ENCODE peak calls at places on chromosomes 13 and 19, in nine cellular contexts. One of them, this sample, is unnamed.
A peak's percentile ranks its signal among the peaks of the same experiment; 100 is the strongest.

GRCh38 chr13:97878421-97879375 is 74.8 kb upstream of the IPO5 start:
- DNase-seq in GM12865: no peak
- DNase-seq in cardiac muscle cell: no peak
- DNase-seq in esophagus squamous epithelium: no peak
- DNase-seq in A549: no peak
- DNase-seq in astrocyte of the cerebellum: no peak
- DNase-seq in transverse colon: no peak
- DNase-seq in MM.1S: no peak
- DNase-seq in neural progenitor cell: no peak
- DNase-seq in this sample: no peak

GRCh38 chr13:51032831-51033230 is 78.2 kb downstream of the C13orf42 start:
- DNase-seq in GM12865: no peak
- DNase-seq in cardiac muscle cell: no peak
- DNase-seq in esophagus squamous epithelium: no peak
- DNase-seq in A549: no peak
- DNase-seq in astrocyte of the cerebellum: no peak
- DNase-seq in transverse colon: no peak
- DNase-seq in MM.1S: no peak
- DNase-seq in neural progenitor cell: no peak
- DNase-seq in this sample: no peak

GRCh38 chr13:27704681-27705080 is 83.0 kb downstream of the POLR1D start:
- DNase-seq in GM12865: peak; percentile 16
- DNase-seq in cardiac muscle cell: no peak
- DNase-seq in esophagus squamous epithelium: no peak
- DNase-seq in A549: no peak
- DNase-seq in astrocyte of the cerebellum: no peak
- DNase-seq in transverse colon: no peak
- DNase-seq in MM.1S: peak; percentile 59
- DNase-seq in neural progenitor cell: no peak
- DNase-seq in this sample: no peak

GRCh38 chr13:45941261-45941660 is 89.7 kb upstream of the SIAH3 start:
- DNase-seq in GM12865: peak; percentile 9
- DNase-seq in cardiac muscle cell: no peak
- DNase-seq in esophagus squamous epithelium: no peak
- DNase-seq in A549: no peak
- DNase-seq in astrocyte of the cerebellum: no peak
- DNase-seq in transverse colon: no peak
- DNase-seq in MM.1S: no peak
- DNase-seq in neural progenitor cell: no peak
- DNase-seq in this sample: no peak

GRCh38 chr13:93535256-93535655 is 308.6 kb downstream of the GPC6 start:
- DNase-seq in GM12865: no peak
- DNase-seq in cardiac muscle cell: no peak
- DNase-seq in esophagus squamous epithelium: no peak
- DNase-seq in A549: no peak
- DNase-seq in astrocyte of the cerebellum: no peak
- DNase-seq in transverse colon: no peak
- DNase-seq in MM.1S: no peak
- DNase-seq in neural progenitor cell: no peak
- DNase-seq in this sample: no peak

GRCh38 chr19:10871711-10872550 is 578 bp downstream of the CARM1 start:
- DNase-seq in GM12865: peak; percentile 60
- DNase-seq in cardiac muscle cell: peak; percentile 60
- DNase-seq in esophagus squamous epithelium: no peak
- DNase-seq in A549: no peak
- DNase-seq in astrocyte of the cerebellum: no peak
- DNase-seq in transverse colon: peak; percentile 44
- DNase-seq in MM.1S: peak; percentile 29
- DNase-seq in neural progenitor cell: peak; percentile 74
- DNase-seq in this sample: no peak

GRCh38 chr13:51999525-51999924 is 11.7 kb downstream of the ATP7B start:
- DNase-seq in GM12865: no peak
- DNase-seq in cardiac muscle cell: no peak
- DNase-seq in esophagus squamous epithelium: no peak
- DNase-seq in A549: no peak
- DNase-seq in astrocyte of the cerebellum: peak; percentile 4
- DNase-seq in transverse colon: no peak
- DNase-seq in MM.1S: no peak
- DNase-seq in neural progenitor cell: no peak
- DNase-seq in this sample: no peak

GRCh38 chr13:28470286-28470685 is 24.6 kb downstream of the FLT1 start:
- DNase-seq in GM12865: no peak
- DNase-seq in cardiac muscle cell: no peak
- DNase-seq in esophagus squamous epithelium: no peak
- DNase-seq in A549: no peak
- DNase-seq in astrocyte of the cerebellum: no peak
- DNase-seq in transverse colon: no peak
- DNase-seq in MM.1S: no peak
- DNase-seq in neural progenitor cell: no peak
- DNase-seq in this sample: no peak

GRCh38 chr13:102197193-102197592 is 204.7 kb downstream of the FGF14 start:
- DNase-seq in GM12865: peak; percentile 6
- DNase-seq in cardiac muscle cell: no peak
- DNase-seq in esophagus squamous epithelium: no peak
- DNase-seq in A549: no peak
- DNase-seq in astrocyte of the cerebellum: no peak
- DNase-seq in transverse colon: no peak
- DNase-seq in MM.1S: no peak
- DNase-seq in neural progenitor cell: peak; percentile 28
- DNase-seq in this sample: no peak

GRCh38 chr13:39296193-39296592 is 257.9 kb downstream of the NHLRC3 start:
- DNase-seq in GM12865: no peak
- DNase-seq in cardiac muscle cell: no peak
- DNase-seq in esophagus squamous epithelium: no peak
- DNase-seq in A549: no peak
- DNase-seq in astrocyte of the cerebellum: no peak
- DNase-seq in transverse colon: no peak
- DNase-seq in MM.1S: no peak
- DNase-seq in neural progenitor cell: no peak
- DNase-seq in this sample: no peak

GRCh38 chr13:37263881-37264280 is 158.4 kb upstream of the CSNK1A1L start:
- DNase-seq in GM12865: no peak
- DNase-seq in cardiac muscle cell: no peak
- DNase-seq in esophagus squamous epithelium: no peak
- DNase-seq in A549: no peak
- DNase-seq in astrocyte of the cerebellum: no peak
- DNase-seq in transverse colon: no peak
- DNase-seq in MM.1S: no peak
- DNase-seq in neural progenitor cell: peak; percentile 50
- DNase-seq in this sample: no peak

GRCh38 chr19:19451429-19452240 is 46.2 kb downstream of the GATAD2A start:
- DNase-seq in GM12865: peak; percentile 85
- DNase-seq in cardiac muscle cell: no peak
- DNase-seq in esophagus squamous epithelium: no peak
- DNase-seq in A549: no peak
- DNase-seq in astrocyte of the cerebellum: no peak
- DNase-seq in transverse colon: no peak
- DNase-seq in MM.1S: no peak
- DNase-seq in neural progenitor cell: no peak
- DNase-seq in this sample: no peak

GRCh38 chr19:35363711-35364425 is 5.6 kb downstream of the FFAR3 start:
- DNase-seq in GM12865: no peak
- DNase-seq in cardiac muscle cell: no peak
- DNase-seq in esophagus squamous epithelium: no peak
- DNase-seq in A549: no peak
- DNase-seq in astrocyte of the cerebellum: no peak
- DNase-seq in transverse colon: no peak
- DNase-seq in MM.1S: no peak
- DNase-seq in neural progenitor cell: no peak
- DNase-seq in this sample: no peak

GRCh38 chr19:13238891-13239534 is 88.8 kb downstream of the IER2 start:
- DNase-seq in GM12865: no peak
- DNase-seq in cardiac muscle cell: no peak
- DNase-seq in esophagus squamous epithelium: no peak
- DNase-seq in A549: no peak
- DNase-seq in astrocyte of the cerebellum: no peak
- DNase-seq in transverse colon: no peak
- DNase-seq in MM.1S: no peak
- DNase-seq in neural progenitor cell: no peak
- DNase-seq in this sample: no peak
- H3K4me3 ChIP-seq in GM12865: no peak overlapping the region
- H3K4me3 ChIP-seq in cardiac muscle cell: no peak overlapping the region
- H3K4me3 ChIP-seq in esophagus squamous epithelium: no peak overlapping the region
- H3K4me3 ChIP-seq in A549: no peak overlapping the region
- H3K4me3 ChIP-seq in astrocyte of the cerebellum: no peak overlapping the region
- H3K4me3 ChIP-seq in transverse colon: no peak overlapping the region
- H3K4me3 ChIP-seq in MM.1S: no peak overlapping the region
- H3K4me3 ChIP-seq in neural progenitor cell: no peak overlapping the region
- H3K4me3 ChIP-seq in this sample: no peak overlapping the region

GRCh38 chr19:13262450-13262849 is 112.2 kb downstream of the IER2 start:
- DNase-seq in GM12865: peak; percentile 72
- DNase-seq in cardiac muscle cell: peak; percentile 53
- DNase-seq in esophagus squamous epithelium: no peak
- DNase-seq in A549: peak; percentile 43
- DNase-seq in astrocyte of the cerebellum: peak; percentile 33
- DNase-seq in transverse colon: no peak
- DNase-seq in MM.1S: peak; percentile 50
- DNase-seq in neural progenitor cell: peak; percentile 22
- DNase-seq in this sample: peak; percentile 7
- TF ChIP-seq CTCF in GM12865: peak; percentile 46
- TF ChIP-seq CTCF in cardiac muscle cell: peak; percentile 53
- TF ChIP-seq CTCF in esophagus squamous epithelium: peak; percentile 69
- TF ChIP-seq CTCF in A549: peak; percentile 61
- TF ChIP-seq CTCF in astrocyte of the cerebellum: peak; percentile 34
- TF ChIP-seq CTCF in transverse colon: peak; percentile 60
- TF ChIP-seq CTCF in MM.1S: peak; percentile 55
- TF ChIP-seq CTCF in neural progenitor cell: peak; percentile 53
- TF ChIP-seq CTCF in this sample: peak; percentile 50

GRCh38 chr19:40282209-40282580 is 3.0 kb downstream of the AKT2 start:
- DNase-seq in GM12865: no peak
- DNase-seq in cardiac muscle cell: no peak
- DNase-seq in esophagus squamous epithelium: no peak
- DNase-seq in A549: no peak
- DNase-seq in astrocyte of the cerebellum: no peak
- DNase-seq in transverse colon: no peak
- DNase-seq in MM.1S: no peak
- DNase-seq in neural progenitor cell: no peak
- DNase-seq in this sample: no peak

GRCh38 chr19:40279120-40279551 is 6.0 kb downstream of the AKT2 start:
- DNase-seq in GM12865: peak; percentile 30
- DNase-seq in cardiac muscle cell: peak; percentile 23
- DNase-seq in esophagus squamous epithelium: no peak
- DNase-seq in A549: no peak
- DNase-seq in astrocyte of the cerebellum: no peak
- DNase-seq in transverse colon: peak; percentile 26
- DNase-seq in MM.1S: no peak
- DNase-seq in neural progenitor cell: no peak
- DNase-seq in this sample: no peak

GRCh38 chr19:40279761-40280607 is 5.2 kb downstream of the AKT2 start:
- DNase-seq in GM12865: peak; percentile 26
- DNase-seq in cardiac muscle cell: no peak
- DNase-seq in esophagus squamous epithelium: no peak
- DNase-seq in A549: no peak
- DNase-seq in astrocyte of the cerebellum: no peak
- DNase-seq in transverse colon: no peak
- DNase-seq in MM.1S: no peak
- DNase-seq in neural progenitor cell: no peak
- DNase-seq in this sample: no peak

GRCh38 chr19:40281381-40282208 is 3.5 kb downstream of the AKT2 start:
- DNase-seq in GM12865: no peak
- DNase-seq in cardiac muscle cell: no peak
- DNase-seq in esophagus squamous epithelium: no peak
- DNase-seq in A549: no peak
- DNase-seq in astrocyte of the cerebellum: no peak
- DNase-seq in transverse colon: no peak
- DNase-seq in MM.1S: no peak
- DNase-seq in neural progenitor cell: no peak
- DNase-seq in this sample: no peak

DNA sequence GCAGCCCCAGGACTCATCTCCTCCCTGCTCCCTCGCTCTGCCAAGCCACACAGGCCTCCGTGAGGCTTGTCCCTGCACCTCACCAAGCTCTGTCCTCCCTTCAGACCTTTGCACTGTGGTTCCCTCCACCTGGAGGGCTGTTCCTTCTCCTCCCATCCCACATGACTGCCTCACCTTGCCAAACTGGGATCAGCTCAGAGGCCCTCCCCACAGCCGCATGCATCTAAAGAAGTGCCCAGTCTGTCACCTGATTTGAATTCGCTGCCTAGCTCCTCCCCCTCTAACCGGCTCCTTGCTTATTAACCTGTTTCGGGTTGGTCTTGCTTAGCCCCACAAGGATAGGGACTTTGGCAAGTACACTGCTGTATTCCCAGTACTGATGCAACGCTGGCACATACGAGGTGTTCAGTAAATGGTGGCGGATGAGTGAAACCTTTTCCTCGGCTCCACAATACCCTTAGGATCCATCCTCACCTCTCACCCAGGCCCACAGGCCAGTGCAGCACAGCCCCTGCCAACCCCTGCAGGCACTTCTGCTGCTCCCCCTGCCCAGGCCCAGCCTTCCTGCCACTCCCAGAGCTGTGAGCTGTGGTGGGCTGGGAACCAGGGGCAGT is 4.4 kb downstream of the AKT2 start:
- DNase-seq in GM12865: no peak
- DNase-seq in cardiac muscle cell: no peak
- DNase-seq in esophagus squamous epithelium: no peak
- DNase-seq in A549: no peak
- DNase-seq in astrocyte of the cerebellum: no peak
- DNase-seq in transverse colon: peak; percentile 88
- DNase-seq in MM.1S: no peak
- DNase-seq in neural progenitor cell: no peak
- DNase-seq in this sample: no peak
- H3K4me3 ChIP-seq in GM12865: no peak overlapping the region
- H3K4me3 ChIP-seq in cardiac muscle cell: no peak overlapping the region
- H3K4me3 ChIP-seq in esophagus squamous epithelium: no peak overlapping the region
- H3K4me3 ChIP-seq in A549: no peak overlapping the region
- H3K4me3 ChIP-seq in astrocyte of the cerebellum: no peak overlapping the region
- H3K4me3 ChIP-seq in transverse colon: no peak overlapping the region
- H3K4me3 ChIP-seq in MM.1S: no peak overlapping the region
- H3K4me3 ChIP-seq in neural progenitor cell: no peak overlapping the region
- H3K4me3 ChIP-seq in this sample: no peak overlapping the region

DNA sequence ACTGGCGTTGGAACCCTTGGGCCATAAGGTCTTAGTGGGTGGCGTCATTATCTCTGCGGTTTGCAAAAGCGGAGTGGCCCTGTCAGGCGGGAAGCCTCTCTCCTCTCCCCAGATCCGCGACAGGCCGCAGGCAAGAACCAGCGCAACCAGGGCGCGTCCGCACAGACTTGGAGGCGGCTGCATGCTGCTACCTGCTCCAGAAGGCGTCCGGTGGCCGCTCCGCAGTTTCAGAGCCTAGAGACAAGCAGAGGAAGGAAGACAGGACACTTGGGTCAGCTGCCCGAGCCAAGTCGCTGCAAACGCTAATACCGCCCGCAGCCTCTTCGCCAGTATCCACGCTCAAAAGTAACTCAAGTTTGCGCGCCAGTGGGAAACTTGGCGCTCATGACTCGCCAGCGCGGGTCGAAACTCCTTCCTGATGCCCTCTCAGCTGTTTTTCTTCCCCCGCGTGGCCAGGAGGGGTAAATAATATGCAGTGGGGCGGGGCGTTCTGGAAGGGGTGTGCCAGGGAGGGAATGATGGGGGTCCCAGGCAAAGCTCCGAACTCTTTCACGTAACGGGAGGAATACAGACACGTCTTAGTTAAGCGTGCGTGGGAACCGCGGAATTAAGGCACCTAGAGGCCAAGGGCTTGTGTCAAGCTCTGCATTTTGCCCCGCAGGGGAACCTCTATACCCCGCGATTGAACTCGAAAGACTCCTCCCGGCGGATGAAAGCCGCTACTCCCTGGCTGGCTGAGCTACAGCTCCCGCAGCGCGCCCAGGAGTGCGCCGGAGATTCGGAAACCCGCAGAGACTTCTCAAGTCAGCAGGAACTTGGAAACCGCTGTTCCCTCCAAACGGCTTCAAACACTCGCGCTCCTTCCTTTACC is at the start of gene EDNRB:
- DNase-seq in GM12865: peak; percentile 25
- DNase-seq in cardiac muscle cell: peak; percentile 59
- DNase-seq in esophagus squamous epithelium: no peak
- DNase-seq in A549: peak; percentile 25
- DNase-seq in astrocyte of the cerebellum: peak; percentile 23
- DNase-seq in transverse colon: peak; percentile 18
- DNase-seq in MM.1S: no peak
- DNase-seq in neural progenitor cell: peak; percentile 58
- DNase-seq in this sample: no peak
- TF ChIP-seq CTCF in GM12865: no peak
- TF ChIP-seq CTCF in cardiac muscle cell: peak; percentile 18
- TF ChIP-seq CTCF in esophagus squamous epithelium: no peak
- TF ChIP-seq CTCF in A549: no peak
- TF ChIP-seq CTCF in astrocyte of the cerebellum: peak; percentile 18
- TF ChIP-seq CTCF in transverse colon: peak; percentile 18
- TF ChIP-seq CTCF in MM.1S: no peak
- TF ChIP-seq CTCF in neural progenitor cell: peak; percentile 5
- TF ChIP-seq CTCF in this sample: no peak